ENCODE peak calls at places on chromosomes 7 and 10, in ten cellular contexts. U is stomach, C is sigmoid colon, B is esophagus muscularis mucosa, M is K562, D is upper lobe of left lung, V is HepG2, Q is H1, I is SK-N-SH, A is suprapubic skin. L is an unnamed sample.

GRCh38 chr7:130401531-130401930 is 21.2 kb downstream of the CPA1 start:
- DNase-seq in Q (no peak), U (no peak), V (no peak), B (no peak), D (no peak), A (no peak), C (no peak), M (no peak), I (no peak), L (no peak)

GRCh38 chr7:16465469-16466086 is at the start of gene SOSTDC1:
- DNase-seq in Q (peak; percentile 9), B (no peak), D (no peak), U (no peak), M (peak; percentile 18), A (no peak), I (peak; percentile 27), C (no peak), V (no peak), L (peak; percentile 32)

GRCh38 chr7:135189961-135190360 is 19.5 kb upstream of the CYREN start:
- DNase-seq in I (peak; percentile 69), Q (no peak), B (no peak), C (no peak), V (no peak), A (no peak), U (peak; percentile 9), M (no peak), D (no peak), L (no peak)

GRCh38 chr10:55491712-55492111 is 690.7 kb upstream of the PCDH15 start:
- DNase-seq in A (no peak), C (no peak), U (no peak), Q (no peak), B (no peak), M (no peak), V (no peak), D (no peak), I (no peak), L (no peak)

GRCh38 chr7:42082144-42082543 is 154.9 kb downstream of the GLI3 start:
- DNase-seq in U (no peak), V (no peak), Q (no peak), B (no peak), C (peak; percentile 76), M (no peak), A (no peak), D (no peak), I (no peak), L (no peak)

GRCh38 chr10:48442809-48443177 is 136.3 kb downstream of the MAPK8 start:
- DNase-seq in D (no peak), U (no peak), M (no peak), I (no peak), B (no peak), V (no peak), Q (no peak), A (no peak), C (no peak), L (no peak)

GRCh38 chr10:122939819-122940543 is 14.0 kb downstream of the C10orf88 start:
- DNase-seq in M (no peak), V (no peak), U (no peak), A (no peak), I (no peak), D (no peak), B (no peak), C (no peak), Q (no peak), L (no peak)

GRCh38 chr7:45189151-45189970 is 31.8 kb downstream of the RAMP3 start:
- DNase-seq in M (no peak), C (no peak), I (no peak), A (peak; percentile 73), D (peak; percentile 22), Q (no peak), B (no peak), U (peak; percentile 20), V (no peak), L (no peak)

GRCh38 chr10:66284621-66285020 is 641.2 kb upstream of the LRRTM3 start:
- DNase-seq in D (no peak), I (no peak), M (no peak), A (no peak), C (no peak), U (no peak), B (no peak), V (no peak), Q (no peak), L (no peak)

GRCh38 chr10:46514899-46515298 is 41.6 kb downstream of the GPRIN2 start:
- DNase-seq in Q (no peak), U (no peak), I (no peak), D (peak; percentile 15), B (no peak), V (no peak), A (no peak), C (no peak), M (no peak), L (peak; percentile 5)

GRCh38 chr10:51313259-51313658 is 239.0 kb downstream of the PRKG1 start:
- DNase-seq in M (no peak), Q (no peak), U (no peak), I (no peak), A (no peak), V (no peak), B (no peak), D (no peak), C (no peak), L (no peak)

GRCh38 chr10:5943536-5943935 is 33.8 kb downstream of the IL15RA start:
- DNase-seq in D (peak; percentile 36), A (no peak), M (no peak), C (peak; percentile 80), V (no peak), I (no peak), Q (no peak), B (no peak), U (no peak), L (no peak)

GRCh38 chr10:73860050-73860491 is 14.3 kb downstream of the CAMK2G start:
- DNase-seq in A (no peak), V (no peak), C (no peak), B (no peak), I (no peak), M (no peak), Q (no peak), D (no peak), U (no peak), L (no peak)

GRCh38 chr10:96491303-96491702 is 22.4 kb downstream of the TLL2 start:
- DNase-seq in A (no peak), B (no peak), D (no peak), U (no peak), I (peak; percentile 43), V (no peak), Q (no peak), M (peak; percentile 13), C (no peak), L (no peak)

GRCh38 chr7:96823274-96823673 is 113.6 kb upstream of the SEM1 start:
- DNase-seq in V (no peak), C (no peak), D (no peak), B (no peak), U (no peak), I (no peak), A (no peak), M (no peak), Q (no peak), L (no peak)

GRCh38 chr7:96826089-96826488 is 116.4 kb upstream of the SEM1 start:
- DNase-seq in Q (no peak), D (no peak), A (no peak), C (no peak), B (no peak), M (no peak), I (no peak), V (peak; percentile 19), U (no peak), L (no peak)

GRCh38 chr7:96827701-96828100 is 118.1 kb upstream of the SEM1 start:
- DNase-seq in I (no peak), V (no peak), D (no peak), M (no peak), B (no peak), C (no peak), A (no peak), Q (no peak), U (no peak), L (no peak)

GRCh38 chr7:96825285-96825684 is 115.6 kb upstream of the SEM1 start:
- DNase-seq in V (no peak), I (no peak), D (no peak), M (no peak), C (no peak), B (no peak), Q (no peak), A (no peak), U (no peak), L (no peak)
- H3K27ac ChIP-seq in V (no peak overlapping the region), I (no peak overlapping the region), D (no peak overlapping the region), M (no peak overlapping the region), C (no peak overlapping the region), B (no peak overlapping the region), Q (no peak overlapping the region), A (no peak overlapping the region), U (no peak overlapping the region), L (no peak overlapping the region)

GRCh38 chr10:89421018-89421476 is 6.7 kb downstream of the IFIT5 start:
- DNase-seq in I (no peak), V (no peak), Q (no peak), D (peak; percentile 38), M (no peak), B (no peak), U (no peak), C (no peak), A (no peak), L (no peak)
- TF ChIP-seq POLR2AphosphoS5 in I (no peak), V (no peak), Q (no peak), D (no peak), M (no peak), B (no peak), U (no peak), C (no peak), A (no peak), L (no peak)

DNA sequence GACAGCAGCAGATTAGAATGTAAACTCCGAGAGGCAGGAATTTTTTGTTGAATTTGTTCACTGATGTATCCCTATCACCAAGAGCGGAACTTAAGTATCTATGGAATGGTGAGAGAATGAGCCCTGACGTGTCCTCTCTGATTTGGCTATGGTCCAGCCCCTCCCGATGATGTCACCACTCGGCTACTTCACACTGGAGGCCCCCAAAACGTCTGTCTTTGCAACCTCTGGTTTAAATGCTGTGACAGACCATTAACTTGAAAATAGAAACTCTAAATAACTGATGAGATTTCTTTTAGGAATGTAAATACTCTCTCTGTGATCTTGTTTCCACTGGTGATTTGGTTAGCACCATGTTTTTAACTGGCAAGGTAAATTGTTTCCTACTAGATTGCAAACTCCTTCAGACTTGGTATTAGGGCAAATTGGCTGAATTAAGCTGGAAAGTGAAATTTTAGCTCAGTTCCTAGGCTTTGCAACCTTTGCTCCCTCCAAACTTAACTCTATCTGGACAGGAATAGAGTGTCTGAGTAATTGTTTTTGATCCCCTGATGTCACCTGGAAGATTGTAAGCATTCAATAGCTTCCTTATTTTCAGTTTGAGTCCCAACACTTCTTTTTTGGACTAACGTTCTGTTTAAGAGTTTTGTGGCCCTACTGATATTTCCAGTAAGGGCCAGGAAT is 19.1 kb downstream of the SLC16A12 start:
- DNase-seq in D (no peak), U (no peak), Q (no peak), B (no peak), V (no peak), A (no peak), I (no peak), M (no peak), C (peak; percentile 80), L (peak; percentile 42)
- TF ChIP-seq EP300 in D (no peak), U (no peak), Q (no peak), B (no peak), V (no peak), A (no peak), I (peak; percentile 15), M (no peak), C (no peak), L (no peak)

DNA sequence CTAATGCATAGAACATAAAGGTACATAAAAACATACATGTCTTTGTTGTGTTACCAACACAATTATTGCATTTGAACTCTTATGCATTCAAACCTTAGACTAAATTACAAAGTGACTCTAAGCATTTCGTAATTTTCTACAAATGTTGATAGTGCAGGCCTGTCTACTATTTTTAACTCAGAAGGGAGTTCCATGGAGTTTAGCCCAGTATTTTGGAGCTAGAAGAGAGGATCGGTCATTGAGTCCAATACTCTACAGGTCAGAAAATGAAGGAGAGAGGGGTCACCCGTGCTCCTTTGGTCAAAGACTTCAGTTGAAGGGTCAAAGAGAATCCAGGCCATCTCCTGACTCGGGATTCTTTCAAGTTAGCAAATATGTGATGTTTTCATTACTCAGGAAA is 55.3 kb upstream of the SRRM3 start:
- DNase-seq in U (no peak), V (peak; percentile 27), C (no peak), D (no peak), B (peak; percentile 2), I (no peak), Q (no peak), M (no peak), A (no peak), L (no peak)
- H3K27ac ChIP-seq in U (no peak overlapping the region), V (no peak overlapping the region), C (no peak overlapping the region), D (no peak overlapping the region), B (no peak overlapping the region), I (no peak overlapping the region), Q (no peak overlapping the region), M (no peak overlapping the region), A (no peak overlapping the region), L (no peak overlapping the region)

L was measured in transverse colon.